ENCODE peak calls at places on chromosome 19, in four cellular contexts. C, S, T and J are unnamed samples.

GRCh38 chr19:6279620-6279930 is 200 bp downstream of the MLLT1 start:
- DNase-seq in C (no peak), S (no peak), T (no peak), J (no peak)

GRCh38 chr19:50207730-50208129 is 4.3 kb downstream of the MYH14 start:
- DNase-seq in T (no peak), S (no peak), C (no peak), J (no peak)

GRCh38 chr19:35702223-35703012 is 1.9 kb upstream of the ZBTB32 start:
- DNase-seq in T (peak; percentile 96), C (peak; percentile 96), S (peak; percentile 91), J (peak; percentile 94)

GRCh38 chr19:29964171-29964570 is 22.1 kb downstream of the URI1 start:
- DNase-seq in S (no peak), C (no peak), T (no peak), J (no peak)

GRCh38 chr19:10776900-10777650 is 58.9 kb downstream of the TMED1 start:
- DNase-seq in S (no peak), C (no peak), T (no peak), J (no peak)

GRCh38 chr19:47161876-47162489 is 31.3 kb downstream of the SAE1 start:
- DNase-seq in S (no peak), T (no peak), C (no peak), J (no peak)

GRCh38 chr19:41367848-41368301 is 3.9 kb upstream of the B9D2 start:
- DNase-seq in S (no peak), C (no peak), T (no peak), J (no peak)

GRCh38 chr19:47274891-47275865 is 493 bp downstream of the INAFM1 start:
- DNase-seq in T (no peak), S (peak; percentile 77), C (no peak), J (no peak)

GRCh38 chr19:29952127-29952526 is 10.1 kb downstream of the URI1 start:
- DNase-seq in C (no peak), S (no peak), T (no peak), J (no peak)

GRCh38 chr19:51002542-51003311 is 1.3 kb upstream of the KLK8 start:
- DNase-seq in T (no peak), C (no peak), S (peak; percentile 83), J (peak; percentile 75)

GRCh38 chr19:12995596-12996541 is 594 bp downstream of the NFIX start:
- DNase-seq in T (no peak), C (no peak), S (no peak), J (no peak)

GRCh38 chr19:21482863-21483276 is 22.5 kb upstream of the ZNF429 start:
- DNase-seq in S (peak; percentile 82), C (no peak), T (peak; percentile 6), J (peak; percentile 38)

GRCh38 chr19:7447648-7448047 is 41.2 kb downstream of the PEX11G start:
- DNase-seq in C (no peak), T (no peak), S (no peak), J (no peak)

GRCh38 chr19:6738726-6739389 is 622 bp upstream of the TRIP10 start:
- DNase-seq in C (no peak), T (no peak), S (peak; percentile 76), J (no peak)

GRCh38 chr19:49823472-49823871 is 5.4 kb downstream of the MED25 start:
- DNase-seq in T (no peak), S (no peak), C (no peak), J (no peak)

GRCh38 chr19:6720369-6721112 is at the start of gene C3:
- DNase-seq in S (no peak), T (peak; percentile 96), C (no peak), J (no peak)

GRCh38 chr19:54017266-54017665 is 25.8 kb downstream of the CACNG6 start:
- DNase-seq in T (no peak), S (no peak), C (no peak), J (no peak)

GRCh38 chr19:4930664-4931063 is 21.4 kb downstream of the UHRF1 start:
- DNase-seq in C (no peak), T (no peak), S (no peak), J (no peak)
- H3K4me1 ChIP-seq in C (no peaks in the 10 kb centered on the region), T (no peaks in the 10 kb centered on the region), S (peaks cover 9% of the 10 kb centered on the region), J (peaks cover 22% of the 10 kb centered on the region)

GRCh38 chr19:2302319-2303208 is 5.4 kb downstream of the LINGO3 start:
- DNase-seq in C (no peak), T (no peak), S (peak; percentile 79), J (no peak)
- TF ChIP-seq YY1 in C (no peak), T (no peak), S (no peak), J (no peak)

GRCh38 chr19:31269425-31270127 is 79.7 kb downstream of the TSHZ3 start:
- DNase-seq in T (no peak), C (no peak), S (no peak), J (no peak)
- TF ChIP-seq SUZ12 in T (no peak), C (no peak), S (no peak), J (no peak)

GRCh38 chr19:16442386-16443276 is 29.1 kb downstream of the EPS15L1 start:
- DNase-seq in T (no peak), S (no peak), C (no peak), J (no peak)

GRCh38 chr19:16446108-16447014 is 25.4 kb downstream of the EPS15L1 start:
- DNase-seq in T (no peak), S (no peak), C (peak; percentile 77), J (no peak)

GRCh38 chr19:16445238-16446107 is 26.3 kb downstream of the EPS15L1 start:
- DNase-seq in S (no peak), C (peak; percentile 90), T (peak; percentile 32), J (no peak)

GRCh38 chr19:16444273-16444597 is 27.5 kb downstream of the EPS15L1 start:
- DNase-seq in T (no peak), S (no peak), C (no peak), J (no peak)

DNA sequence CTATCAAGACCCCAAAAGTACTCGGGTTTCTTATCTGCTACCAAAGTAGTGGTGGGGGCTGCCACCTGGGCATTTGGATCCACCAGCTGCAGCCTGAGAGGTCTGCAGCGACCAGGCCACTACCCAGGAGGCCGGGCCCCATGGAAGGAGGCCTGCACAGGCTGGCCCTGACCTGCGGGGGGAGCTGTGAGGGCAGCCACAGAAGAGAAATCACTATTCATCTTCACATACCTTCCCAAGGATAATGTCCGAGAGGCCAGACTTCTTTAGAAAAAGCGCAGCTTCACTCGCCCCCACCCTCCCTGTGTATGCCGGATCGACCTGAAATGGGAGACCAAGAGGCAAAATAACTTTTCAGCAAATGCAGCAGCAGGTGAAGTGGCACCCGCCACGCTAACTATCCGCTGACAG is 30.1 kb downstream of the EPS15L1 start:
- DNase-seq in T (no peak), S (peak; percentile 78), C (no peak), J (no peak)
- H3K4me1 ChIP-seq in T (peaks cover 28% of the 10 kb centered on the region), S (peaks cover 3% of the 10 kb centered on the region), C (peaks cover 48% of the 10 kb centered on the region), J (peaks cover 13% of the 10 kb centered on the region)

GRCh38 chr19:28706693-28707092 is 506.3 kb downstream of the UQCRFS1 start:
- DNase-seq in T (no peak), S (no peak), C (no peak), J (no peak)

GRCh38 chr19:28703400-28703956 is 509.5 kb downstream of the UQCRFS1 start:
- DNase-seq in S (no peak), C (no peak), T (no peak), J (no peak)

GRCh38 chr19:28700176-28700575 is 512.8 kb downstream of the UQCRFS1 start:
- DNase-seq in S (no peak), T (no peak), C (no peak), J (no peak)

GRCh38 chr19:28701491-28701890 is 511.5 kb downstream of the UQCRFS1 start:
- DNase-seq in S (no peak), C (no peak), T (no peak), J (no peak)

GRCh38 chr19:28705008-28705407 is 507.9 kb downstream of the UQCRFS1 start:
- DNase-seq in S (no peak), C (no peak), T (peak; percentile 21), J (peak; percentile 20)
- TF ChIP-seq YY1 in S (no peak), C (no peak), T (no peak), J (no peak)

GRCh38 chr19:39401549-39402416 is 4.9 kb upstream of the ZFP36 start:
- DNase-seq in T (peak; percentile 96), C (no peak), S (no peak), J (no peak)

GRCh38 chr19:39400997-39401548 is 5.6 kb upstream of the ZFP36 start:
- DNase-seq in C (no peak), T (no peak), S (no peak), J (no peak)

GRCh38 chr19:39399684-39400465 is 6.8 kb upstream of the ZFP36 start:
- DNase-seq in C (no peak), T (no peak), S (no peak), J (no peak)

GRCh38 chr19:39397360-39398296 is 6.5 kb downstream of the MED29 start:
- DNase-seq in T (peak; percentile 95), C (no peak), S (peak; percentile 95), J (no peak)

GRCh38 chr19:39398297-39398864 is 7.2 kb downstream of the MED29 start:
- DNase-seq in T (peak; percentile 36), C (no peak), S (no peak), J (no peak)
- TF ChIP-seq SUZ12 in T (no peak), C (no peak), S (no peak), J (no peak)

GRCh38 chr19:55449469-55449868 is 6.4 kb upstream of the SHISA7 start:
- DNase-seq in T (no peak), C (no peak), S (no peak), J (no peak)
- H3K4me1 ChIP-seq in T (peaks cover 14% of the 10 kb centered on the region), C (no peaks in the 10 kb centered on the region), S (peaks cover 5% of the 10 kb centered on the region), J (no peaks in the 10 kb centered on the region)

GRCh38 chr19:1818549-1819195 is 6.6 kb upstream of the ATP8B3 start:
- DNase-seq in C (no peak), S (no peak), T (no peak), J (no peak)
- TF ChIP-seq YY1 in C (no peak), S (no peak), T (no peak), J (no peak)

GRCh38 chr19:2201473-2202148 is 34.5 kb downstream of the PLEKHJ1 start:
- DNase-seq in T (no peak), S (no peak), C (no peak), J (no peak)
- TF ChIP-seq SUZ12 in T (no peak), S (no peak), C (no peak), J (no peak)

GRCh38 chr19:24069907-24070657 is 16.9 kb upstream of the ZNF254 start:
- DNase-seq in S (no peak), C (no peak), T (no peak), J (no peak)

GRCh38 chr19:24073807-24074206 is 13.2 kb upstream of the ZNF254 start:
- DNase-seq in C (no peak), T (no peak), S (no peak), J (no peak)

GRCh38 chr19:24074720-24075119 is 12.3 kb upstream of the ZNF254 start:
- DNase-seq in C (no peak), T (no peak), S (no peak), J (no peak)

GRCh38 chr19:24072720-24073119 is 14.3 kb upstream of the ZNF254 start:
- DNase-seq in T (no peak), C (no peak), S (no peak), J (no peak)

GRCh38 chr19:24071078-24071477 is 15.9 kb upstream of the ZNF254 start:
- DNase-seq in S (no peak), C (no peak), T (no peak), J (no peak)
- H3K4me1 ChIP-seq in S (peaks cover 7% of the 10 kb centered on the region), C (no peaks in the 10 kb centered on the region), T (no peaks in the 10 kb centered on the region), J (no peaks in the 10 kb centered on the region)